ENCODE peak calls at places on chromosomes 13 and 19, in seven cellular contexts. Y is left ventricle myocardium inferior; N is heart right ventricle; R is psoas muscle; I is lung; Z is Panc1; B is CD4-positive, alpha-beta T cell. L is an unnamed sample.

GRCh38 chr13:20711301-20712044 is 8.0 kb downstream of the IL17D start:
- DNase-seq in Y (no peak), N (no peak), R (no peak), I (no peak), Z (no peak), B (no peak), L (no peak)

GRCh38 chr19:40612831-40613668 is 11.9 kb downstream of the LTBP4 start:
- DNase-seq in Y (no peak), N (no peak), R (peak; percentile 74), I (peak; percentile 78), Z (no peak), B (peak; percentile 58), L (peak; percentile 56)

GRCh38 chr13:41456768-41457588 is at the start of gene RGCC:
- DNase-seq in Y (peak; percentile 81), N (peak; percentile 80), R (peak; percentile 79), I (peak; percentile 85), Z (no peak), B (peak; percentile 86), L (peak; percentile 98)

GRCh38 chr19:3137139-3137538 is 1.3 kb downstream of the GNA15 start:
- DNase-seq in Y (no peak), N (no peak), R (no peak), I (no peak), Z (no peak), B (no peak), L (no peak)

GRCh38 chr13:70353096-70353495 is 244.8 kb upstream of the KLHL1 start:
- DNase-seq in Y (no peak), N (no peak), R (no peak), I (no peak), Z (no peak), B (no peak), L (no peak)

GRCh38 chr13:20125129-20125782 is 35.6 kb downstream of the GJA3 start:
- DNase-seq in Y (no peak), N (no peak), R (no peak), I (no peak), Z (no peak), B (no peak), L (no peak)

GRCh38 chr19:7006305-7006704 is 14.9 kb downstream of the MBD3L2B start:
- DNase-seq in Y (no peak), N (no peak), R (no peak), I (no peak), Z (no peak), B (no peak), L (no peak)

GRCh38 chr13:67221630-67222226 is 8.4 kb downstream of the PCDH9 start:
- DNase-seq in Y (no peak), N (no peak), R (no peak), I (no peak), Z (no peak), B (no peak), L (no peak)

GRCh38 chr19:18433039-18433691 is 4.8 kb downstream of the ISYNA1 start:
- DNase-seq in Y (no peak), N (no peak), R (peak; percentile 65), I (no peak), Z (no peak), B (no peak), L (no peak)

GRCh38 chr19:45468159-45468651 is 409 bp downstream of the FOSB start:
- DNase-seq in Y (no peak), N (no peak), R (peak; percentile 64), I (peak; percentile 45), Z (no peak), B (peak; percentile 23), L (peak; percentile 53)

GRCh38 chr13:102598061-102598460 is 1.3 kb downstream of the TPP2 start:
- DNase-seq in Y (no peak), N (no peak), R (no peak), I (no peak), Z (no peak), B (no peak), L (no peak)

GRCh38 chr19:5339470-5339949 is 1.1 kb downstream of the PTPRS start:
- DNase-seq in Y (no peak), N (no peak), R (no peak), I (no peak), Z (no peak), B (no peak), L (no peak)

GRCh38 chr13:110521946-110522345 is 39.6 kb downstream of the RAB20 start:
- DNase-seq in Y (no peak), N (no peak), R (no peak), I (peak; percentile 68), Z (no peak), B (no peak), L (no peak)

GRCh38 chr13:107202371-107203023 is 634.6 kb upstream of the ARGLU1 start:
- DNase-seq in Y (peak; percentile 31), N (peak; percentile 76), R (no peak), I (peak; percentile 37), Z (no peak), B (no peak), L (no peak)

GRCh38 chr19:58145849-58146248 is 4.7 kb downstream of the ZNF329 start:
- DNase-seq in Y (no peak), N (no peak), R (no peak), I (no peak), Z (no peak), B (no peak), L (no peak)
- H3K9me3 ChIP-seq in Y (peaks cover 65% of the 10 kb centered on the region), N (no peaks in the 10 kb centered on the region), R (peaks cover 62% of the 10 kb centered on the region), I (peaks cover 2% of the 10 kb centered on the region), Z (peaks cover 44% of the 10 kb centered on the region), B (peaks cover 35% of the 10 kb centered on the region), L (peaks cover 18% of the 10 kb centered on the region)

DNA sequence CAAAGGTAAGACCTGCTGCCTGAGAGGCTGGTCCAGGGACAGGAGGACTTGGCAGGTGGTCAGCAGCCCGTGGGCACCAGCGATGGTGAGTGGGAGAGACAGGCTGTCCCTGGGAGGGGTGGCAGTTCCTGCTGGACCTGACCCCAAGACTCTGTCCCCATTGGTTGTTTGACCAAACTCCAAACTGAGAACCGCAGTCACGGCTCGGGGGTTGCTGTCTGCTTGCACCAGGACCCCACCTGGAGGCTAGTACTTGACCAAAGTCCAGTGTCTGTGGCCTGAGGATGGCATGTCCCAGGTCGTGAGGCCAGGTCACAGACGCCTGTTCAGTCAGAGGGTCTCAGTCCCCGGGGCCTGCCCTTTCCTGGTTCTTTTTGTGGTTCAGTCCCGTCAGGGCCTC is 9.9 kb upstream of the ZNF14 start:
- DNase-seq in Y (no peak), N (no peak), R (no peak), I (no peak), Z (no peak), B (no peak), L (no peak)
- H3K9me3 ChIP-seq in Y (no peaks in the 10 kb centered on the region), N (no peaks in the 10 kb centered on the region), R (no peaks in the 10 kb centered on the region), I (no peaks in the 10 kb centered on the region), Z (no peaks in the 10 kb centered on the region), B (no peaks in the 10 kb centered on the region), L (no peaks in the 10 kb centered on the region)

GRCh38 chr19:27776020-27776419 is 1436.9 kb downstream of the UQCRFS1 start:
- DNase-seq in Y (no peak), N (no peak), R (no peak), I (no peak), Z (no peak), B (no peak), L (no peak)

GRCh38 chr19:27774337-27774736 is 1438.6 kb downstream of the UQCRFS1 start:
- DNase-seq in Y (no peak), N (no peak), R (no peak), I (no peak), Z (no peak), B (no peak), L (no peak)

GRCh38 chr19:27775395-27775794 is 1437.6 kb downstream of the UQCRFS1 start:
- DNase-seq in Y (no peak), N (no peak), R (no peak), I (no peak), Z (no peak), B (no peak), L (no peak)

GRCh38 chr19:27773318-27774094 is 1439.4 kb downstream of the UQCRFS1 start:
- DNase-seq in Y (no peak), N (no peak), R (no peak), I (no peak), Z (no peak), B (no peak), L (no peak)

DNA sequence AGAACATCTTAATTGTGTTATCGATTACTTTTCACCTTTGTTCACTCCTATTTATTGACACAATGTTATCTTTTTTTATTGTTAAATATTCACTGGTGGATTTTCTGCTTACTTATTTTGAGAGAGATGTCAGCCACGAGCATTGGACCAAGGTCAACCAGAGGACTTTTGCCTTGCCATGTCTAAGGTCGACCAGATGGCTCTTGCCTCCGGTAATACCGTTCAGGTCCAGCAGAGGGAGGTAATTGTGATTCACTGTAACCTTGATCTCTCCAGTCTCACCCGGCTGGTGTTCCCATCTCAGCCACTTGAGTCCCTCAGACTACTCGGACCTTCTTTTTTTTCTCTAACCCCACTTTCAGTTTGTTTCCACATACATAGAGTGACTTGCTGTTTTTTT is 1438.1 kb downstream of the UQCRFS1 start:
- DNase-seq in Y (no peak), N (no peak), R (no peak), I (no peak), Z (no peak), B (no peak), L (no peak)
- H3K9me3 ChIP-seq in Y (peaks cover 14% of the 10 kb centered on the region), N (no peaks in the 10 kb centered on the region), R (no peaks in the 10 kb centered on the region), I (no peaks in the 10 kb centered on the region), Z (peaks cover 48% of the 10 kb centered on the region), B (peaks cover 74% of the 10 kb centered on the region), L (peaks cover 4% of the 10 kb centered on the region)

GRCh38 chr19:34757441-34757840 is 15.6 kb downstream of the ZNF599 start:
- DNase-seq in Y (no peak), N (no peak), R (no peak), I (no peak), Z (no peak), B (no peak), L (no peak)

GRCh38 chr19:34759218-34759917 is 13.6 kb downstream of the ZNF599 start:
- DNase-seq in Y (no peak), N (no peak), R (no peak), I (no peak), Z (no peak), B (no peak), L (no peak)
- H3K9me3 ChIP-seq in Y (peaks cover 100% of the 10 kb centered on the region), N (peaks cover 36% of the 10 kb centered on the region), R (peaks cover 96% of the 10 kb centered on the region), I (peaks cover 58% of the 10 kb centered on the region), Z (peaks cover 90% of the 10 kb centered on the region), B (peaks cover 91% of the 10 kb centered on the region), L (peaks cover 23% of the 10 kb centered on the region)

L was measured in T-helper 17 cell.